ENCODE peak calls at places on chromosomes 12 and 14, in ten cellular contexts. S is upper lobe of right lung, Y is thoracic aorta, C is right lobe of liver, Z is IMR-90, X is tibial nerve, O is heart right ventricle, H is testis, W is A549, M is lung. D is an unnamed sample.

GRCh38 chr14:68569970-68570409 is 222.9 kb downstream of the ZFP36L1 start:
- DNase-seq in S (no peak), Y (no peak), C (peak; percentile 73), Z (no peak), X (no peak), O (no peak), H (no peak), W (no peak), M (no peak), D (no peak)

GRCh38 chr14:30710870-30711269 is 88.8 kb downstream of the SCFD1 start:
- DNase-seq in S (no peak), Y (no peak), C (no peak), Z (peak; percentile 49), X (no peak), O (no peak), H (no peak), W (no peak), M (no peak), D (no peak)

GRCh38 chr14:42930058-42930457 is 1323.4 kb downstream of the LRFN5 start:
- DNase-seq in S (no peak), Y (no peak), C (no peak), Z (peak; percentile 58), X (no peak), O (no peak), H (no peak), W (peak; percentile 12), M (no peak), D (no peak)

GRCh38 chr14:95500772-95501401 is 15.6 kb downstream of the SYNE3 start:
- DNase-seq in S (no peak), Y (no peak), C (no peak), Z (peak; percentile 90), X (peak; percentile 63), O (no peak), H (peak; percentile 60), W (peak; percentile 31), M (no peak), D (no peak)

GRCh38 chr12:6872073-6873048 is 742 bp downstream of the SPSB2 start:
- DNase-seq in S (peak; percentile 94), Y (peak; percentile 43), C (peak; percentile 88), Z (peak; percentile 64), X (peak; percentile 84), O (peak; percentile 83), H (peak; percentile 87), W (peak; percentile 81), M (peak; percentile 82), D (peak; percentile 79)

GRCh38 chr14:57031474-57031873 is 221.2 kb upstream of the OTX2 start:
- DNase-seq in S (no peak), Y (no peak), C (no peak), Z (no peak), X (no peak), O (no peak), H (no peak), W (no peak), M (no peak), D (no peak)

GRCh38 chr12:130026608-130027176 is 122.9 kb upstream of the TMEM132D start:
- DNase-seq in S (no peak), Y (no peak), C (no peak), Z (no peak), X (peak; percentile 11), O (no peak), H (peak; percentile 61), W (peak; percentile 49), M (no peak), D (no peak)

GRCh38 chr12:5556033-5556614 is 124.2 kb downstream of the NTF3 start:
- DNase-seq in S (no peak), Y (no peak), C (no peak), Z (no peak), X (no peak), O (no peak), H (peak; percentile 70), W (peak; percentile 10), M (no peak), D (no peak)

GRCh38 chr14:65210118-65210826 is 108.0 kb upstream of the MAX start:
- DNase-seq in S (no peak), Y (no peak), C (no peak), Z (peak; percentile 29), X (no peak), O (no peak), H (no peak), W (no peak), M (no peak), D (no peak)

DNA sequence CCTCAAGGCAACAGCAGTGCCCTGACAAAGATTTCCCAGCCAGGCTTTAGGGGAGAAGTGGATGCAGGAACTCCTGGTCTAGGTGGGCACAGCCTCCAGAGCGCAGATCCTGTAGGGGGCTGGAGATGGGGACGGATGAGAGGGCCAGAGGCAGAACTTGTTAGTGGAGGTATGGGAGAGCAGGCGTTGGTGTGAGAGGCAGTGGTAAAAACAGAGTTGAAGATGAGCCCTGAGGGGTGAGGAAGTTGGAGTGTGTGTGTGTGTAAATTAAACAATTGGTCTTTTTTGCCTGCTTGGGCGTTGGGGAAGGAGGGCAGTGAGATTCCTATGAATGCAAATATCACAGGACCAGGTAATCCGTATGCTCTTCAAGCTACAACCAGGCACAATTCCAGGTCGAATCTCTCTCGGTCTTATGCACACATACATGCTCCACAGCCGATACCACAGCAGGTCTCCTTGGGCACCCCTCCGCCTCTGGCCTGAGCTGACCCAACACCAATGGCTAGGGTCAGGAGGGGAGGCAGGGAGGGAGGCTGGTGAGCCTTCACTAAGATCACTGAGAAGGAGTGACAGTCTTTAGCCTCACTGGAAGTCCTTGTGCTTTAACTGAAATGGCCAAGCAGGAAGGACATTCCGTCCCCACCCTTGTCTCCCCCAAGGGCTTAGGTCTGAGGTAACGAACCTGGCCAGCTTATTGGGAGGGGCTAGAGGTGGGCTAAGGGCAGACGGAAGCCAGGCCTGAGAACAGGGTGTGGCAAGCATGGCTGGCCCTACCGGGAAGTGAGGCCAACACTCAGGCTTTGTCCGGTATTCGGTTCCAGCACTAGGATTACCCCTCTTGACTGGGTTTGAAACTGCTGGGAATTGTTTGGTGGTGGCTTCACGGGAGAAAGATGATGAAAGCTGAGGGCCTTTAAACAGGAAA is 1.5 kb upstream of the KRT7 start:
- DNase-seq in S (peak; percentile 83), Y (no peak), C (no peak), Z (no peak), X (no peak), O (no peak), H (no peak), W (peak; percentile 58), M (peak; percentile 77), D (no peak)
- H3K4me1 ChIP-seq in S (peaks cover 8% of the 10 kb centered on the region), Y (peaks cover 49% of the 10 kb centered on the region), C (no peaks in the 10 kb centered on the region), Z (peaks cover 23% of the 10 kb centered on the region), X (peaks cover 31% of the 10 kb centered on the region), O (peaks cover 31% of the 10 kb centered on the region), H (no peaks in the 10 kb centered on the region), W (peaks cover 57% of the 10 kb centered on the region), M (no peaks in the 10 kb centered on the region), D (no peaks in the 10 kb centered on the region)

GRCh38 chr12:31958601-31959000 is 614 bp upstream of the RESF1 start:
- DNase-seq in S (no peak), Y (no peak), C (no peak), Z (no peak), X (no peak), O (no peak), H (no peak), W (peak; percentile 42), M (no peak), D (no peak)

GRCh38 chr12:31962076-31962475 is 2.9 kb downstream of the RESF1 start:
- DNase-seq in S (no peak), Y (no peak), C (no peak), Z (no peak), X (no peak), O (no peak), H (no peak), W (no peak), M (no peak), D (no peak)

GRCh38 chr12:31959051-31959700 is at the start of gene RESF1:
- DNase-seq in S (peak; percentile 95), Y (peak; percentile 40), C (peak; percentile 96), Z (peak; percentile 76), X (peak; percentile 77), O (peak; percentile 89), H (peak; percentile 94), W (peak; percentile 93), M (peak; percentile 89), D (peak; percentile 86)

GRCh38 chr12:31961137-31961536 is 1.9 kb downstream of the RESF1 start:
- DNase-seq in S (no peak), Y (no peak), C (no peak), Z (no peak), X (no peak), O (no peak), H (no peak), W (no peak), M (no peak), D (no peak)

DNA sequence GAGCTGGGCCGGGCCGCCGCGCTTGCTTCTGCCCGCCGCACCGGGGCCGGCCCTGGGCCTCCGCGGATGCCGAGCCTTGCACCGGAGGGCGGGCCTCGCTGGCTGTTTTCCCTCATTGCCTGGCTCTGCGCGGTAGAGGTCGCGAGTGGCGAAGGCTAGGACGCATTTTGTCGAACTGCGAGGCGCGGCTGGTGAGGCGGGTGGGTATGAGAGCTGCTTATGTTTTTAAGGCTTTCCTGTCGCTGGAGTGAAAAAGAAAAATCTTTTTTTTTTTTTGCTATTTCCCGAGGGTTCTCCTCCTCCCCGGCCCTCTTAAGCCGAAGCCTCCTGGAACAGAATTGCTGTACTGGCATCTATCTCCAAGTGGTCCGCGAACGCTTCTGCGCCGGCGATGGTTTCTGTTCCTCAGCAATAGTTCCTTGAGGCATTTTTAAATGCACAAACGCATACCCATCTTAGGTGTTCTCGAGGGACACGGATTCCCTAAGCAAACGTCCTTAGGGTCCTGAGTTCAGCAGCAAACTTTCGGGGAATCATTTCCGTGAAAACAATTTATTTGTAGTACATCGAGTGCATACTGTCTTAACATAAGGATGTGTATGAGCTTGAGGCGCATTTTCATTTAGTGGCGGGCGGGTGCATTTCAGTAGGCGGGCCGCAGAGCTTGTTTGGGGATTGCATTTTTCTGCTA is 631 bp downstream of the RESF1 start:
- DNase-seq in S (no peak), Y (peak; percentile 15), C (peak; percentile 85), Z (peak; percentile 61), X (peak; percentile 40), O (peak; percentile 72), H (peak; percentile 74), W (peak; percentile 76), M (peak; percentile 68), D (peak; percentile 58)
- TF ChIP-seq CTCF in S (no peak), Y (no peak), C (peak; percentile 23), Z (peak; percentile 21), X (no peak), O (no peak), H (peak; percentile 21), W (peak; percentile 16), M (no peak), D (no peak)

GRCh38 chr14:97065305-97066067 is 268.3 kb downstream of the VRK1 start:
- DNase-seq in S (no peak), Y (no peak), C (no peak), Z (no peak), X (no peak), O (no peak), H (no peak), W (no peak), M (no peak), D (no peak)
- H3K27ac ChIP-seq in S (no peak overlapping the region), Y (no peak overlapping the region), C (no peak overlapping the region), Z (no peak overlapping the region), X (no peak overlapping the region), O (no peak overlapping the region), H (no peak overlapping the region), W (no peak overlapping the region), M (no peak overlapping the region), D (no peak overlapping the region)

DNA sequence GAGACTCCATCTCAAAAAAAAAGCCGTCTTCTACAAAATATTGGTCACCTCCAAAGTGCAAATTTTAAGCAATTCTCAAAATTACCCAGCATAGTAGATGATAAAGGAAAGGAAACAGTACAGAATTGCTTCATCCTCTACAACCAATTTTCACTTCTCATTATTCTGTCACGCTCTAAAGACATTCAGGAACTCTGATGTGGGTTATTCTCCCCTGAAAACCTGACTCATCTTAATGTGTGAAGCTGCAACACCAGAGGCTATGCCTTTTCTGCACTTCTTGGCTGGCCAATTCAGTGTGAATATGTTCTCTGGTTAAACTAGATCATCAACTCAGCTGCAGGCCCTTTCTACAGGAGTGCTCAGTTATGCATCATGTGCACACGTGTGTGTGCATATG is 11.0 kb downstream of the PTGER2 start:
- DNase-seq in S (no peak), Y (no peak), C (no peak), Z (peak; percentile 25), X (no peak), O (no peak), H (no peak), W (no peak), M (no peak), D (no peak)
- H3K4me1 ChIP-seq in S (peaks cover 16% of the 10 kb centered on the region), Y (no peaks in the 10 kb centered on the region), C (no peaks in the 10 kb centered on the region), Z (peaks cover 25% of the 10 kb centered on the region), X (peaks cover 20% of the 10 kb centered on the region), O (no peaks in the 10 kb centered on the region), H (no peaks in the 10 kb centered on the region), W (peaks cover 23% of the 10 kb centered on the region), M (no peaks in the 10 kb centered on the region), D (peaks cover 33% of the 10 kb centered on the region)

D was measured in CD8-positive, alpha-beta T cell.